ENCODE peak calls at places on chromosomes 5 and 9, in seven cellular contexts. J is CD4-positive, CD25-positive, alpha-beta regulatory T cell; N is K562; M is astrocyte; K is ovary; L is tibial artery; Q is right atrium auricular region. F is an unnamed sample.

GRCh38 chr5:151870820-151871219 is 53.8 kb downstream of the GLRA1 start:
- DNase-seq in M (peak; percentile 62), J (no peak), L (no peak), K (no peak), Q (no peak), N (no peak), F (no peak)

GRCh38 chr9:137000177-137000930 is 4.0 kb upstream of the CLIC3 start:
- DNase-seq in J (peak; percentile 73), M (peak; percentile 55), L (no peak), Q (no peak), K (no peak), N (no peak), F (no peak)

GRCh38 chr5:138517437-138517836 is 25.6 kb downstream of the ETF1 start:
- DNase-seq in L (no peak), J (no peak), N (no peak), M (no peak), Q (no peak), K (no peak), F (no peak)

GRCh38 chr9:90616806-90617205 is 25.8 kb downstream of the DIRAS2 start:
- DNase-seq in L (no peak), J (no peak), M (no peak), Q (no peak), N (no peak), K (no peak), F (no peak)

GRCh38 chr9:108050894-108051293 is 561.3 kb upstream of the KLF4 start:
- DNase-seq in Q (no peak), K (no peak), J (no peak), L (no peak), M (no peak), N (no peak), F (no peak)

GRCh38 chr5:98933446-98934072 is 4.8 kb upstream of the CHD1 start:
- DNase-seq in J (peak; percentile 86), Q (no peak), N (no peak), K (no peak), L (no peak), M (no peak), F (no peak)

GRCh38 chr9:93596399-93596798 is 20.0 kb downstream of the PHF2 start:
- DNase-seq in J (no peak), Q (peak; percentile 36), L (no peak), N (no peak), M (no peak), K (no peak), F (no peak)

GRCh38 chr9:131402738-131403492 is 9.0 kb downstream of the PRRC2B start:
- DNase-seq in M (peak; percentile 87), N (peak; percentile 1), Q (peak; percentile 96), J (no peak), K (peak; percentile 79), L (peak; percentile 93), F (peak; percentile 89)

GRCh38 chr9:108618906-108619550 is 236.8 kb downstream of the ACTL7B start:
- DNase-seq in M (peak; percentile 29), K (no peak), J (no peak), L (no peak), N (no peak), Q (no peak), F (no peak)

GRCh38 chr9:78927099-78927940 is 630.4 kb downstream of the PSAT1 start:
- DNase-seq in Q (no peak), N (no peak), L (no peak), K (no peak), J (no peak), M (no peak), F (no peak)

GRCh38 chr5:142906863-142907671 is 136.9 kb downstream of the ARHGAP26 start:
- DNase-seq in J (no peak), M (peak; percentile 58), L (no peak), Q (no peak), K (no peak), N (no peak), F (peak; percentile 57)

GRCh38 chr9:134633362-134634142 is 8.1 kb upstream of the COL5A1 start:
- DNase-seq in M (no peak), Q (no peak), J (no peak), L (no peak), N (no peak), K (peak; percentile 5), F (peak; percentile 6)

GRCh38 chr9:6590329-6590728 is 55.2 kb downstream of the GLDC start:
- DNase-seq in N (no peak), L (no peak), J (no peak), K (no peak), M (no peak), Q (no peak), F (no peak)

GRCh38 chr5:79077680-79078365 is 8.3 kb downstream of the BHMT2 start:
- DNase-seq in Q (no peak), M (peak; percentile 31), N (no peak), K (no peak), L (no peak), J (no peak), F (no peak)

DNA sequence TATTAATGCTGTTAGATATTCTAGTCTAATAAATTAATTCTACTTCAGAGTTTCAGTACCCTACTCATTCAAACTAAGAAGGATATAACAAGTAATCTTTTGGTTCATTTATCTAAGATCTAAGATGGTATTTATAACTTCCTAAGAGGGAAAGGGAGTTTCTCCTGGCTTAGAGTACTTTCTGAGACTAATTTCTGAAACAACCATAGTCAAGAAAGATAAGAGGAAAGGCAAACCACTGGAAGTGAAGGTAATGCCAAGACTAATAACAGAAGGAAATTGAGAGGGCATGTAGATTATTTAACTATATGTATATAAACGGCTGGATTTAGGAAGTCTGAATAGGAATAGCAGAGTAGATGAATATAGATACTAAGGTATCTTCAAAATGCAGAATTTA is 112.4 kb upstream of the ACOT12 start:
- DNase-seq in M (no peak), Q (no peak), L (no peak), K (no peak), J (no peak), N (no peak), F (no peak)
- H3K27ac ChIP-seq in M (no peak overlapping the region), Q (peak overlapping the region; percentile 37), L (peak overlapping the region; percentile 51), K (peak overlapping the region; percentile 77), J (no peak overlapping the region), N (peak overlapping the region; percentile 12), F (peak overlapping the region; percentile 57)

DNA sequence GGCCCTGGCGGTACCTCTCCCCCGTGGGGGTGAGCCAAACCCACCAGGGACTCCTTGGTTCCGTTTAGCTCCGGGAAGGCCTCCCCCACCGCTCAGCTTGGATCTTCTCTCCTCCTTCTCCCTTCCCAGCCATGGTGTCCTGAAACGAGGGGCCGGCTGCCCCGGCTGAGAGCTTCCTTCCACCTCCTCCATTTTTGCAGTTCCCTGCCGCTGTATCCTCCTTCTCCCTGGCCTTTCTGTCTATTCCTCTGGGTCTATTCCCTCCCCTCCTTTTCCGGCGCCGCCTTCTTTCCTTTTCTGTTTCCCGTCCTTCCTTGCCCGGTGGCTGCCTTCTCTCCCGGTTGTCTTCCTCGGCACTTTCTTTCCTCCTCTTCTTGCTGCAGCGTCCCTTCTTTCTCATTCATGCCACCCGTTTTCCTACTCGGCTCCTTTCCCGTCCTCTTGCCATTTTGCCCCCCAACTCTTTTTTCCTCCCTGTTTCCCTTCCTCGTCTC is 110.4 kb downstream of the LIFR start:
- DNase-seq in M (no peak), J (no peak), N (no peak), Q (no peak), K (no peak), L (no peak), F (no peak)
- H3K27ac ChIP-seq in M (peak overlapping the region; percentile 16), J (no peak overlapping the region), N (no peak overlapping the region), Q (peak overlapping the region; percentile 23), K (peak overlapping the region; percentile 47), L (peak overlapping the region; percentile 81), F (peak overlapping the region; percentile 75)

GRCh38 chr5:56950626-56951130 is 1.2 kb downstream of the MIER3 start:
- DNase-seq in L (peak; percentile 63), K (peak; percentile 80), J (peak; percentile 67), Q (peak; percentile 69), M (peak; percentile 41), N (peak; percentile 65), F (peak; percentile 71)
- H3K27ac ChIP-seq in L (peak overlapping the region; percentile 77), K (peak overlapping the region; percentile 94), J (peak overlapping the region; percentile 39), Q (peak overlapping the region; percentile 85), M (peak overlapping the region; percentile 63), N (no peak overlapping the region), F (peak overlapping the region; percentile 90)

GRCh38 chr5:154393850-154394249 is 51.9 kb upstream of the SAP30L start:
- DNase-seq in Q (no peak), L (no peak), J (no peak), M (no peak), K (no peak), N (no peak), F (no peak)
- H3K27ac ChIP-seq in Q (no peak overlapping the region), L (no peak overlapping the region), J (no peak overlapping the region), M (no peak overlapping the region), K (no peak overlapping the region), N (no peak overlapping the region), F (no peak overlapping the region)

DNA sequence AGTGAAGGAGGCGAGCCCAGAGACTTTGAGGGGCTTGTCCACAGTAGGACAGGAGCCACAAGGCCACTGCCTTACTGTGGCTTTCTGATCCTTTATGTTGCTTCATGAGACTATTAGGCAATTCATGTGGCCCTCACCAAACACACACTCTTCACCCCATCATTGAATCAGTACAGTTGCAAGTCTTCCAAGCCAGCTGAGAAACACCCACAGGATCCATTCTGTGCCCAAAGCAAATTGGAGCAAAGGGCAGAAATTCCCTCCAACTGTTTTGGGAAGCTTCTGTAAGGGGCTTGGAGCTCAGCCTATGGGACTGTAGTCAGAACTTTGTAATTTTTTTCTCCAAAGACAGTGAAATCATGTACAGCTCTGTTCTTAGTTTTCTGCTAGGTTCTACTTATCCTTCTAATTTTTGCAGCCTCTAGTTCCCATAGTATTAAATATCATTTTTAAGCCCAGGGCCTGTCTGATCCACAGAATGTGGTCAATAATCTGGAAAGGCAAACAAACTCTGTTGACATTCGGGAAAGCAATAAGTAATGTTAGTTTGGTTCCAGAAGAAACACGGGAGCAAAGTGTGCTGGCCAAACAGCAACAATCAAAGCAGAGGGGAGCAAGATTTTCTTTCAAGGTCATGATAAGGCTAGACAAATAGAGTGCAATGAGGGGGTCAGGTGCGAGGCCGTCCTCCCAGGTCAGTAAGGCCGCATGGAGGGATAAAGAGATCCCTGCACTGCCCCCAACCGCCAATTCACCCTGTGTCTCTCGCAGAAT is 47.0 kb downstream of the UBE2QL1 start:
- DNase-seq in N (no peak), J (no peak), Q (no peak), L (no peak), M (no peak), K (no peak), F (no peak)
- H3K27ac ChIP-seq in N (no peak overlapping the region), J (no peak overlapping the region), Q (no peak overlapping the region), L (no peak overlapping the region), M (no peak overlapping the region), K (no peak overlapping the region), F (no peak overlapping the region)

GRCh38 chr9:87578625-87579024 is 81.0 kb downstream of the DAPK1 start:
- DNase-seq in L (no peak), Q (no peak), N (peak; percentile 23), M (no peak), J (no peak), K (peak; percentile 50), F (no peak)
- H3K27ac ChIP-seq in L (no peak overlapping the region), Q (no peak overlapping the region), N (no peak overlapping the region), M (no peak overlapping the region), J (no peak overlapping the region), K (no peak overlapping the region), F (no peak overlapping the region)

F was measured in left ventricle myocardium inferior.